ENCODE peak calls at places on chromosomes 7 and 10, in seven cellular contexts. U, C, P, K, S, N and O are unnamed samples.
A peak's percentile ranks its signal among the peaks of the same experiment; 100 is the strongest.

GRCh38 chr7:149544028-149544427 is 46.4 kb upstream of the ZNF746 start:
- DNase-seq in U (no peak), C (no peak), P (no peak), K (peak; percentile 62), S (no peak), N (no peak), O (no peak)

GRCh38 chr10:26222563-26222962 is 6.0 kb downstream of the GAD2 start:
- DNase-seq in U (no peak), C (no peak), P (no peak), K (no peak), S (no peak), N (no peak), O (no peak)

GRCh38 chr7:148941598-148942280 is 57.6 kb upstream of the EZH2 start:
- DNase-seq in U (peak; percentile 84), C (peak; percentile 89), P (peak; percentile 76), K (peak; percentile 82), S (peak; percentile 42), N (peak; percentile 44), O (no peak)

GRCh38 chr10:56258378-56258777 is 102.7 kb downstream of the ZWINT start:
- DNase-seq in U (no peak), C (no peak), P (no peak), K (no peak), S (no peak), N (no peak), O (no peak)

GRCh38 chr7:39460486-39460885 is 105.7 kb upstream of the YAE1 start:
- DNase-seq in U (no peak), C (no peak), P (no peak), K (no peak), S (no peak), N (no peak), O (no peak)

GRCh38 chr10:47253651-47254375 is 46.2 kb upstream of the GDF10 start:
- DNase-seq in U (no peak), C (no peak), P (no peak), K (no peak), S (no peak), N (peak; percentile 69), O (no peak)

GRCh38 chr10:119502214-119502613 is 40.3 kb downstream of the RGS10 start:
- DNase-seq in U (no peak), C (peak; percentile 98), P (no peak), K (no peak), S (no peak), N (no peak), O (peak; percentile 45)

GRCh38 chr7:152202056-152202455 is 176.6 kb downstream of the GALNT11 start:
- DNase-seq in U (no peak), C (no peak), P (no peak), K (peak; percentile 34), S (no peak), N (no peak), O (no peak)

GRCh38 chr10:58625070-58625469 is 112.4 kb downstream of the BICC1 start:
- DNase-seq in U (peak; percentile 6), C (no peak), P (no peak), K (peak; percentile 41), S (no peak), N (no peak), O (no peak)

GRCh38 chr7:123624527-123625183 is 23.0 kb downstream of the ASB15 start:
- DNase-seq in U (peak; percentile 47), C (peak; percentile 38), P (peak; percentile 59), K (peak; percentile 63), S (no peak), N (peak; percentile 39), O (peak; percentile 63)

GRCh38 chr10:78972160-78972946 is 96.4 kb upstream of the ZMIZ1 start:
- DNase-seq in U (peak; percentile 80), C (no peak), P (peak; percentile 61), K (no peak), S (peak; percentile 73), N (peak; percentile 83), O (no peak)

GRCh38 chr10:49387029-49387428 is 8.9 kb downstream of the DRGX start:
- DNase-seq in U (no peak), C (no peak), P (no peak), K (peak; percentile 98), S (no peak), N (no peak), O (no peak)

GRCh38 chr10:118692911-118693310 is 61.9 kb downstream of the CACUL1 start:
- DNase-seq in U (no peak), C (no peak), P (no peak), K (peak; percentile 76), S (no peak), N (no peak), O (no peak)

GRCh38 chr7:40219917-40220316 is 85.1 kb downstream of the SUGCT start:
- DNase-seq in U (no peak), C (no peak), P (no peak), K (no peak), S (no peak), N (no peak), O (no peak)

GRCh38 chr10:131266936-131267813 is 44.3 kb downstream of the TCERG1L start:
- DNase-seq in U (no peak), C (no peak), P (peak; percentile 30), K (no peak), S (no peak), N (no peak), O (no peak)

GRCh38 chr10:79437111-79437814 is 8.2 kb downstream of the ZCCHC24 start:
- DNase-seq in U (no peak), C (no peak), P (no peak), K (peak; percentile 75), S (no peak), N (no peak), O (no peak)

GRCh38 chr7:142571581-142571980 is 177.7 kb upstream of the PRSS1 start:
- DNase-seq in U (no peak), C (no peak), P (no peak), K (no peak), S (no peak), N (no peak), O (no peak)

GRCh38 chr7:45163692-45164052 is 6.1 kb downstream of the RAMP3 start:
- DNase-seq in U (no peak), C (no peak), P (peak; percentile 21), K (no peak), S (no peak), N (no peak), O (no peak)

GRCh38 chr7:40680657-40681056 is 545.9 kb downstream of the SUGCT start:
- DNase-seq in U (peak; percentile 28), C (no peak), P (no peak), K (peak; percentile 64), S (no peak), N (no peak), O (no peak)

GRCh38 chr7:14765731-14766130 is 136.8 kb downstream of the DGKB start:
- DNase-seq in U (no peak), C (no peak), P (no peak), K (no peak), S (no peak), N (no peak), O (no peak)

GRCh38 chr10:120827251-120827875 is 23.8 kb upstream of the WDR11 start:
- DNase-seq in U (no peak), C (no peak), P (no peak), K (no peak), S (no peak), N (no peak), O (peak; percentile 36)

GRCh38 chr10:44911951-44912350 is 814 bp downstream of the TMEM72 start:
- DNase-seq in U (no peak), C (no peak), P (no peak), K (no peak), S (no peak), N (no peak), O (no peak)

GRCh38 chr7:76023002-76023401 is 24.8 kb downstream of the STYXL1 start:
- DNase-seq in U (no peak), C (no peak), P (no peak), K (no peak), S (no peak), N (no peak), O (no peak)

GRCh38 chr10:4390219-4390618 is 435.8 kb upstream of the AKR1E2 start:
- DNase-seq in U (no peak), C (no peak), P (no peak), K (no peak), S (no peak), N (no peak), O (no peak)
- TF ChIP-seq CTCF in U (no peak), C (no peak), P (no peak), K (no peak), S (no peak), N (no peak), O (no peak)

DNA sequence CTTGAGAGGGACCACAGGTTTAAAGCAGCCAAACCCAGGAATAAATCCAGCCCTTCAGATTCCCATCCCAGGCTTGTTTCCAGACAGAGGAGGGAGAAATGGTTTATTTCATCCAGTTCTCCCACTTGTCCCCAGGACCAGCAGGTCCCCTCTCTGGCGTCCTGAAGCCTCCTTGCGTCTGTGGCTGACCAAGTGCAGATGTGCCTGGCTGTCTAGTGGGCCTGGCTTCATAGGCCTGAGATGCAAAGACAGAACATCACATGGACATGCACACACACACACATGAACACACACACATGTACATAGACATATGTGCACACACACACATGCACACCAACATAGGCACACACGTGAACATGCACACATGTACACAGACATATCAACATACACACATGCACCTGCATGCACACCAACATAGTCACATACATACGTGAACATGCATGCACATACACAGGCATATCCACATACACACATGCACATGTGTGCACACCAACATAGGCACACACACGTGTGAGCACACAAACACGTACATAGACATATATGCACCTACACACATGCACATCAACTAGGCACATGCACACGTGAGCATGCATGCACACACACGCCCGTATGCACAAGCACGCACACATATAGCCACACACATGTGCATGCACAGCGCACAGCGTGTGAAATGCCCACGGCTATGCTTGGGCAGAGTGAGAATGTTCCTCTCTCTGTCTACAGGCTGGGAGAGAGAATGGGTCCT is 10.7 kb downstream of the FOXL3 start:
- DNase-seq in U (no peak), C (no peak), P (no peak), K (no peak), S (no peak), N (no peak), O (no peak)
- TF ChIP-seq CTCF in U (no peak), C (no peak), P (no peak), K (no peak), S (no peak), N (no peak), O (no peak)

GRCh38 chr7:35261476-35262285 is 7.8 kb upstream of the TBX20 start:
- DNase-seq in U (no peak), C (no peak), P (no peak), K (no peak), S (no peak), N (peak; percentile 31), O (no peak)
- TF ChIP-seq CTCF in U (no peak), C (no peak), P (no peak), K (no peak), S (no peak), N (no peak), O (no peak)

DNA sequence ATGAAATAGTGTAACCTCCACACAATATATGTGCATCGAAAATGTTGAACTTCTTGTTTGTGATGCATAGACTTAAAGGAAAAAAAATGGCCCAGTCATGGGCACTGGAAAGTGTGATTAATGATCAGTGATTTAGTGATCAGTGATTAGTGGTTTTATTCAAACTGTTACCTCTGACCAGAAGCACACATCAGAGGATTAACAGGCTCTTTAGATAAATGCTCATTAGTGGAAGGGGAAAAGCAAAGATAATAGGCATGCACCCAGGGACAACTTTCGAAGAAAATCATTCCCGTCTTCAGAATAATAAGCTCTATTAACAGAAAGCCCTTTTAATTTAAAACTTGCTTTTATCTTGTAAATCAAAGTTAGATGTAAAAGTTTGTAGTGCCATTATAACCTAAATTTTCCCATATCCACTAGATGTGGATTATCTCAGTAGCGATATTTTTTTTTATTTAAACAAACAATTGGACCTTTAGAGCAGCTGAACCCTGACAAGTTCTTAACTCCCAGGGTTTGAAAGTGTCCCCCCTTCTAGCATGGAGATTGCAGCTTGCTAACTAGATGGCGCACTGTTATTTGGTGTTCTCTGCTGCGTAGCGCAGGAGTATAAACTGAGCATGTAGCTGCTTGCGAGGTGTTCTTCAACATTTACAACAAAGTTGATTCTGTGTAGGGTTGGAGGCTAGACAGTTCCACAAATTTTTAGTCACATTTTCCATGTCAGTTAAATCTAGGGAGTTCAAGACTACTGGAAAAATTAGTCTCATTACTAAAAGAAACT is at the start of gene CREB5:
- DNase-seq in U (no peak), C (no peak), P (no peak), K (peak; percentile 43), S (no peak), N (no peak), O (no peak)
- TF ChIP-seq CTCF in U (peak; percentile 4), C (peak; percentile 6), P (no peak), K (peak; percentile 43), S (no peak), N (no peak), O (peak; percentile 65)